ENCODE peak calls at places on chromosomes 5 and 9, in nine cellular contexts. D is GM12878, W is sigmoid colon, O is spleen, G is transverse colon, T is endothelial cell of umbilical vein, P is HCT116, Z is stomach, E is HepG2. I is an unnamed sample.

GRCh38 chr9:97518909-97519307 is 17.4 kb downstream of the TMOD1 start:
- DNase-seq in D (no peak), W (peak), O (no peak), G (peak), T (peak), P (no peak), Z (peak), E (no peak), I (no peak)

GRCh38 chr9:129609486-129610192 is 11.3 kb downstream of the C9orf50 start:
- DNase-seq in D (no peak), W (no peak), O (peak), G (peak), T (no peak), P (no peak), Z (peak), E (no peak), I (no peak)

GRCh38 chr9:86075132-86075807 is 24.1 kb downstream of the GOLM1 start:
- DNase-seq in D (no peak), W (no peak), O (no peak), G (no peak), T (no peak), P (no peak), Z (no peak), E (no peak), I (no peak)

GRCh38 chr5:73121109-73121443 is 701 bp downstream of the TMEM171 start:
- DNase-seq in D (no peak), W (no peak), O (no peak), G (no peak), T (peak), P (no peak), Z (no peak), E (no peak), I (no peak)

GRCh38 chr9:104808030-104808614 is 44.2 kb downstream of the NIPSNAP3B start:
- DNase-seq in D (no peak), W (no peak), O (no peak), G (no peak), T (peak), P (no peak), Z (peak), E (no peak), I (no peak)

GRCh38 chr5:19902316-19902934 is 85.6 kb downstream of the CDH18 start:
- DNase-seq in D (no peak), W (no peak), O (no peak), G (no peak), T (peak), P (no peak), Z (no peak), E (no peak), I (no peak)

GRCh38 chr9:106862946-106863740 is at the start of gene ZNF462:
- DNase-seq in D (no peak), W (peak), O (no peak), G (peak), T (peak), P (no peak), Z (no peak), E (no peak), I (no peak)

GRCh38 chr9:134028575-134029247 is 3.4 kb downstream of the BRD3OS start:
- DNase-seq in D (no peak), W (peak), O (peak), G (no peak), T (no peak), P (no peak), Z (no peak), E (peak), I (no peak)

GRCh38 chr9:134376386-134377142 is 50.3 kb downstream of the RXRA start:
- DNase-seq in D (no peak), W (no peak), O (no peak), G (no peak), T (peak), P (no peak), Z (no peak), E (peak), I (no peak)

GRCh38 chr5:32964246-32964645 is 253.1 kb downstream of the NPR3 start:
- DNase-seq in D (no peak), W (no peak), O (no peak), G (no peak), T (no peak), P (no peak), Z (no peak), E (no peak), I (no peak)

GRCh38 chr5:190366-191035 is 794 bp upstream of the LRRC14B start:
- DNase-seq in D (no peak), W (peak), O (no peak), G (no peak), T (no peak), P (no peak), Z (no peak), E (no peak), I (no peak)

GRCh38 chr5:52893105-52893504 is 96.0 kb upstream of the ITGA2 start:
- DNase-seq in D (no peak), W (no peak), O (no peak), G (no peak), T (peak), P (no peak), Z (no peak), E (no peak), I (no peak)

GRCh38 chr9:132723809-132724208 is 53.5 kb downstream of the GTF3C4 start:
- DNase-seq in D (no peak), W (no peak), O (no peak), G (no peak), T (no peak), P (no peak), Z (no peak), E (no peak), I (no peak)

GRCh38 chr9:76557674-76558073 is 98.7 kb downstream of the GCNT1 start:
- DNase-seq in D (no peak), W (no peak), O (no peak), G (no peak), T (no peak), P (no peak), Z (no peak), E (no peak), I (no peak)

GRCh38 chr5:175344331-175345200 is 99.4 kb downstream of the DRD1 start:
- DNase-seq in D (no peak), W (no peak), O (no peak), G (no peak), T (no peak), P (peak), Z (no peak), E (peak), I (no peak)

GRCh38 chr5:113562828-113563400 is 49.4 kb downstream of the YTHDC2 start:
- DNase-seq in D (no peak), W (no peak), O (no peak), G (no peak), T (no peak), P (no peak), Z (no peak), E (no peak), I (no peak)

GRCh38 chr5:5342784-5343183 is 79.7 kb upstream of the ICE1 start:
- DNase-seq in D (no peak), W (no peak), O (no peak), G (no peak), T (no peak), P (no peak), Z (no peak), E (no peak), I (no peak)

GRCh38 chr9:136761545-136761981 is 2.8 kb downstream of the LCN15 start:
- DNase-seq in D (no peak), W (peak), O (no peak), G (no peak), T (no peak), P (no peak), Z (no peak), E (no peak), I (no peak)

GRCh38 chr5:10624244-10624643 is 60.4 kb downstream of the ANKRD33B start:
- DNase-seq in D (no peak), W (no peak), O (no peak), G (no peak), T (no peak), P (no peak), Z (no peak), E (no peak), I (no peak)

GRCh38 chr5:159774476-159775031 is 141.7 kb upstream of the ADRA1B start:
- DNase-seq in D (no peak), W (no peak), O (no peak), G (no peak), T (no peak), P (no peak), Z (no peak), E (no peak), I (no peak)

GRCh38 chr9:10613413-10613812 is 611 bp upstream of the PTPRD start:
- DNase-seq in D (no peak), W (no peak), O (no peak), G (no peak), T (no peak), P (no peak), Z (no peak), E (no peak), I (no peak)

GRCh38 chr5:133365326-133365725 is 247.0 kb downstream of the FSTL4 start:
- DNase-seq in D (no peak), W (no peak), O (no peak), G (no peak), T (no peak), P (no peak), Z (no peak), E (no peak), I (no peak)

GRCh38 chr5:116578676-116579075 is 4.1 kb upstream of the SEMA6A start:
- DNase-seq in D (no peak), W (no peak), O (no peak), G (no peak), T (no peak), P (no peak), Z (no peak), E (peak), I (no peak)

GRCh38 chr5:180810210-180811011 is 7.8 kb upstream of the MGAT1 start:
- DNase-seq in D (peak), W (peak), O (peak), G (peak), T (peak), P (peak), Z (peak), E (peak), I (peak)

GRCh38 chr5:132487095-132487428 is 3.5 kb downstream of the IRF1 start:
- DNase-seq in D (no peak), W (peak), O (no peak), G (peak), T (no peak), P (no peak), Z (no peak), E (no peak), I (no peak)

GRCh38 chr5:91417219-91417618 is 34.1 kb upstream of the ARRDC3 start:
- DNase-seq in D (no peak), W (no peak), O (no peak), G (no peak), T (no peak), P (no peak), Z (no peak), E (no peak), I (no peak)

GRCh38 chr5:86880785-86881492 is 263.2 kb downstream of the COX7C start:
- DNase-seq in D (peak), W (no peak), O (no peak), G (peak), T (peak), P (peak), Z (no peak), E (peak), I (peak)

GRCh38 chr9:86445636-86446035 is 91.4 kb upstream of the TUT7 start:
- DNase-seq in D (no peak), W (no peak), O (no peak), G (no peak), T (no peak), P (no peak), Z (no peak), E (no peak), I (no peak)

GRCh38 chr5:86626149-86626548 is 8.4 kb downstream of the COX7C start:
- DNase-seq in D (no peak), W (no peak), O (no peak), G (no peak), T (no peak), P (no peak), Z (no peak), E (no peak), I (no peak)

GRCh38 chr5:360277-361027 is 38.9 kb downstream of the AHRR start:
- DNase-seq in D (no peak), W (no peak), O (peak), G (no peak), T (no peak), P (no peak), Z (no peak), E (no peak), I (no peak)

GRCh38 chr9:21994526-21994995 is at the start of gene CDKN2B-AS1:
- DNase-seq in D (no peak), W (no peak), O (peak), G (peak), T (peak), P (peak), Z (peak), E (no peak), I (no peak)

GRCh38 chr5:65696892-65697291 is 25.0 kb downstream of the SGTB start:
- DNase-seq in D (no peak), W (no peak), O (no peak), G (no peak), T (no peak), P (no peak), Z (no peak), E (no peak), I (no peak)

GRCh38 chr5:35926389-35927051 is 11.9 kb downstream of the CAPSL start:
- DNase-seq in D (no peak), W (no peak), O (no peak), G (peak), T (peak), P (peak), Z (peak), E (peak), I (peak)

GRCh38 chr9:96391021-96391765 is 7.7 kb upstream of the SLC35D2 start:
- DNase-seq in D (no peak), W (peak), O (no peak), G (peak), T (peak), P (no peak), Z (peak), E (peak), I (no peak)

GRCh38 chr5:22998775-22999174 is 145.6 kb upstream of the CDH12 start:
- DNase-seq in D (peak), W (no peak), O (no peak), G (no peak), T (no peak), P (no peak), Z (no peak), E (no peak), I (no peak)

GRCh38 chr9:121121582-121122087 is 46.9 kb downstream of the CNTRL start:
- DNase-seq in D (peak), W (peak), O (peak), G (peak), T (peak), P (peak), Z (peak), E (peak), I (peak)
- TF ChIP-seq POLR2AphosphoS5 in D (peak), W (peak), O (peak), G (peak), T (peak), P (peak), Z (peak), E (peak), I (no peak)

GRCh38 chr9:36969216-36969771 is 64.8 kb downstream of the PAX5 start:
- DNase-seq in D (no peak), W (no peak), O (no peak), G (no peak), T (no peak), P (no peak), Z (no peak), E (peak), I (no peak)
- TF ChIP-seq CTCF in D (no peak), W (no peak), O (no peak), G (no peak), T (no peak), P (peak), Z (no peak), E (peak), I (no peak)

GRCh38 chr9:37574996-37575395 is 1.2 kb downstream of the FBXO10 start:
- DNase-seq in D (no peak), W (no peak), O (no peak), G (no peak), T (peak), P (no peak), Z (no peak), E (no peak), I (no peak)
- H3K4me3 ChIP-seq in D (peak), W (peak), O (peak), G (peak), T (peak), P (no peak), Z (peak), E (no peak), I (peak)

GRCh38 chr9:124420991-124421543 is 5.8 kb upstream of the PSMB7 start:
- DNase-seq in D (no peak), W (peak), O (no peak), G (no peak), T (no peak), P (no peak), Z (no peak), E (no peak), I (no peak)
- TF ChIP-seq POLR2AphosphoS5 in D (no peak), W (no peak), O (no peak), G (no peak), T (no peak), P (no peak), Z (no peak), E (no peak), I (no peak)

GRCh38 chr9:79955300-79955699 is 383.5 kb downstream of the TLE4 start:
- DNase-seq in D (no peak), W (no peak), O (no peak), G (no peak), T (no peak), P (no peak), Z (no peak), E (no peak), I (no peak)
- TF ChIP-seq CTCF in D (peak), W (no peak), O (peak), G (no peak), T (peak), P (no peak), Z (no peak), E (peak), I (no peak)

GRCh38 chr5:172110921-172111873 is 76.8 kb downstream of the STK10 start:
- DNase-seq in D (peak), W (no peak), O (peak), G (peak), T (peak), P (no peak), Z (peak), E (no peak), I (no peak)

GRCh38 chr5:172115541-172115982 is 72.5 kb downstream of the STK10 start:
- DNase-seq in D (no peak), W (no peak), O (peak), G (no peak), T (no peak), P (no peak), Z (no peak), E (no peak), I (no peak)

GRCh38 chr5:172114875-172115422 is 73.1 kb downstream of the STK10 start:
- DNase-seq in D (peak), W (no peak), O (peak), G (peak), T (no peak), P (no peak), Z (peak), E (no peak), I (no peak)

GRCh38 chr5:172110260-172110815 is 77.7 kb downstream of the STK10 start:
- DNase-seq in D (no peak), W (no peak), O (peak), G (no peak), T (no peak), P (no peak), Z (no peak), E (no peak), I (no peak)

GRCh38 chr5:172113036-172113435 is 75.0 kb downstream of the STK10 start:
- DNase-seq in D (peak), W (no peak), O (peak), G (peak), T (no peak), P (no peak), Z (no peak), E (no peak), I (no peak)
- H3K4me3 ChIP-seq in D (peak), W (no peak), O (no peak), G (no peak), T (no peak), P (no peak), Z (no peak), E (no peak), I (no peak)

DNA sequence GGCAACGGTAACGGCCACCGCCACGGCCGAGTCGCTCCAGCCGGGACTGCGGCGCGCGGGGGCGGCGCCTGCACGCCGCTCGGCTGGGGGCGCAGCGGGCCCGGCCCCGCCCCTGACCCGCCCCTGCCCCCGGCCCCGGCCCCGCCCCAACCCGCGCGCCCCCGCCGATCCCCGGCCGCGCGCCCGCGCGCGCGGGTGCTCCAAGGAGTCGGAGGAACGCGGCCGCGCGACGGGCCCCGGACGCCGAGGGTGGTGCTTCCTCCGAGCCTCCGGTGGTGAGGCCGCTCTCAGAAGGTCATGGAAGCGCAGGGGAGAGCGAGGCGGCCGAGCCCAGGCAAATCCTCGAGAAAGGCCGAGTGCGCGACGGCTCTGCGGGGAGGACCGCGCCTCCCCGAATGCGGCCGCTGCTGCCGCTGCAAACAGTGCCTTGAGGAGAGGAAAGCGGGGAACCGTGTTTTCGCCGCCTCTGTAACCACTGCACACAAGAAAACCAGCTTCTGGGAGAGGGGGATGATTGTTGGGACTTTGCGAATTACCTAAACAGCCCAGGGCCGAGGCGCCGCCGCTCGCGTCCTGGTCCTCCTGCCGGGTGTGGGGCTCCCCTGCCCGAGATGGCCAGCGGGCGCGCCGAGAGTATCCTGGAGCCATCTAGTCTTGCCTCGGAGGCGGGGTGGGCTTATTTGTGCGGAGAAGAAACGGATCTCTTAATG is at the start of gene LIFR:
- DNase-seq in D (no peak), W (peak), O (peak), G (peak), T (peak), P (peak), Z (peak), E (peak), I (no peak)
- TF ChIP-seq POLR2AphosphoS5 in D (no peak), W (peak), O (peak), G (peak), T (peak), P (peak), Z (peak), E (peak), I (peak)

DNA sequence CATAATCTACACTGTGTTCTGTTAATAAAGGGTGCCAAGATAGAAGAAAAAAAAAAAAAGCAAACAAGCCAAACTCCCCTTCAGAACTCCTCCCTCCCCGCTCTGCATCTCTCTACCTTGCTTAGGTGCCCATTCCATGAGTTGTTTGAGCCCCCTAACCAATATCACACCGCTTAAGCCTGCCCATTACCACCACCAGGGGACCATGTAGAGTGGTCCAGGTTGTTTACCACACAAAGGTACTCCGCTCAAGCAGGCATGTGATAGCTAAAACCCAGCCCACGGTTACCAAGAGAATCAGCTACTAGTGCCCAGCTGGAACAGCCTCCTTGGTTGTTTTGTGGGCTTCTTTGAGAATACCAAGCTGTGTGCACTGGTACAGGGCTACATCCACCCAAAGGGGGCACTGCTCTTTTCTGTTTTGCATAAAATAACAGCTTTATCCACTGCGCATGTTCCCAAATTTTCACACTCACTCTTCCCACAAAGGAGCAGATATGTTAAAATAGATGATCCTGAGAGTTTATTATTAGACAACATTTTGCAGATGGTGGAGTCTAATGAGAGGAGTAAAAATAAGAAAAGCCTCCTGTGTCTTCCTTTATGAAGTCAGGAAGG is 304.1 kb downstream of the DEPDC1B start:
- DNase-seq in D (no peak), W (no peak), O (no peak), G (no peak), T (no peak), P (no peak), Z (no peak), E (no peak), I (no peak)
- TF ChIP-seq CTCF in D (no peak), W (no peak), O (no peak), G (no peak), T (no peak), P (no peak), Z (no peak), E (no peak), I (peak)